ENCODE peak calls at places on chromosomes 7 and 10, in five cellular contexts. D is endothelial cell of umbilical vein, R is A549, H is HCT116, E is RWPE2. J is an unnamed sample.

GRCh38 chr7:41143074-41143473 is 559.8 kb downstream of the INHBA start:
- DNase-seq in E (no peak), R (no peak), H (no peak), D (no peak), J (no peak)

GRCh38 chr10:114024876-114025609 is 18.6 kb upstream of the ADRB1 start:
- DNase-seq in H (no peak), R (no peak), E (no peak), D (no peak), J (no peak)

GRCh38 chr7:27283558-27283957 is 41.0 kb downstream of the EVX1 start:
- DNase-seq in E (no peak), D (no peak), R (no peak), H (no peak), J (no peak)

GRCh38 chr10:131231323-131231964 is 80.1 kb downstream of the TCERG1L start:
- DNase-seq in R (no peak), D (no peak), E (no peak), H (no peak), J (no peak)

GRCh38 chr10:75974080-75974479 is 542.7 kb downstream of the LRMDA start:
- DNase-seq in E (no peak), D (no peak), R (no peak), H (no peak), J (no peak)

GRCh38 chr7:98329100-98329871 is 47.8 kb downstream of the BRI3 start:
- DNase-seq in H (no peak), D (no peak), R (no peak), E (no peak), J (no peak)

GRCh38 chr10:123331438-123331837 is 177.2 kb downstream of the BUB3 start:
- DNase-seq in E (no peak), R (no peak), H (no peak), D (no peak), J (no peak)

GRCh38 chr7:42285383-42285824 is 48.4 kb upstream of the GLI3 start:
- DNase-seq in D (no peak), E (no peak), H (no peak), R (no peak), J (no peak)

GRCh38 chr7:139960158-139960557 is 102.6 kb downstream of the PARP12 start:
- DNase-seq in R (no peak), H (no peak), D (no peak), E (no peak), J (no peak)

GRCh38 chr7:18087687-18088078 is 60.0 kb upstream of the PRPS1L1 start:
- DNase-seq in H (no peak), R (no peak), E (no peak), D (no peak), J (no peak)

GRCh38 chr7:70306173-70306572 is 707.9 kb downstream of the AUTS2 start:
- DNase-seq in R (no peak), H (no peak), E (no peak), D (no peak), J (no peak)

GRCh38 chr10:24762966-24763623 is 39.4 kb upstream of the ARHGAP21 start:
- DNase-seq in E (no peak), H (no peak), D (peak; percentile 44), R (peak; percentile 23), J (no peak)

GRCh38 chr7:94050046-94050445 is 45.9 kb upstream of the BET1 start:
- DNase-seq in R (no peak), D (no peak), H (no peak), E (no peak), J (peak; percentile 78)

GRCh38 chr7:2045559-2046405 is 187.0 kb downstream of the MAD1L1 start:
- DNase-seq in D (no peak), E (peak; percentile 57), R (no peak), H (no peak), J (no peak)

GRCh38 chr7:11331128-11332102 is 357.7 kb downstream of the PHF14 start:
- DNase-seq in D (no peak), E (no peak), H (no peak), R (no peak), J (no peak)

GRCh38 chr7:94252971-94253370 is 141.7 kb upstream of the COL1A2 start:
- DNase-seq in D (no peak), H (no peak), E (no peak), R (no peak), J (no peak)

GRCh38 chr7:158111906-158112570 is 475.6 kb downstream of the PTPRN2 start:
- DNase-seq in H (no peak), E (no peak), D (no peak), R (no peak), J (no peak)

GRCh38 chr7:112790651-112790973 is 419 bp upstream of the TMEM168 start:
- DNase-seq in R (no peak), D (no peak), E (no peak), H (no peak), J (no peak)

GRCh38 chr10:122637371-122637770 is 62.3 kb downstream of the C10orf120 start:
- DNase-seq in D (no peak), E (no peak), R (no peak), H (no peak), J (no peak)

GRCh38 chr7:20797174-20798080 is 10.7 kb upstream of the SP8 start:
- DNase-seq in H (no peak), D (no peak), E (no peak), R (peak; percentile 39), J (no peak)

GRCh38 chr7:39838326-39838725 is 111.7 kb upstream of the CDK13 start:
- DNase-seq in E (no peak), H (peak; percentile 6), R (no peak), D (peak; percentile 35), J (no peak)

GRCh38 chr10:63713191-63714144 is 192.3 kb downstream of the REEP3 start:
- DNase-seq in H (no peak), E (no peak), R (no peak), D (peak; percentile 88), J (peak; percentile 61)

GRCh38 chr7:99368750-99369389 is 5.7 kb upstream of the ARPC1B start:
- DNase-seq in R (no peak), H (no peak), E (no peak), D (no peak), J (no peak)

GRCh38 chr10:77286851-77287250 is 350.8 kb downstream of the KCNMA1 start:
- DNase-seq in H (no peak), D (no peak), R (no peak), E (no peak), J (no peak)

GRCh38 chr7:2122651-2123050 is 110.1 kb downstream of the MAD1L1 start:
- DNase-seq in E (no peak), H (no peak), D (no peak), R (no peak), J (no peak)

GRCh38 chr10:7606977-7607404 is 59.8 kb downstream of the ITIH5 start:
- DNase-seq in H (no peak), E (no peak), R (no peak), D (no peak), J (no peak)

GRCh38 chr10:21173433-21173963 is 276.4 kb upstream of the NEBL start:
- DNase-seq in D (no peak), H (no peak), R (no peak), E (no peak), J (no peak)

GRCh38 chr10:21174670-21175495 is 277.8 kb upstream of the NEBL start:
- DNase-seq in H (peak; percentile 48), E (no peak), R (no peak), D (no peak), J (no peak)

GRCh38 chr10:21175797-21176196 is 278.7 kb upstream of the NEBL start:
- DNase-seq in H (no peak), D (no peak), E (no peak), R (no peak), J (no peak)

GRCh38 chr10:21172774-21173432 is 275.8 kb upstream of the NEBL start:
- DNase-seq in H (no peak), R (peak; percentile 38), E (no peak), D (no peak), J (peak; percentile 50)

DNA sequence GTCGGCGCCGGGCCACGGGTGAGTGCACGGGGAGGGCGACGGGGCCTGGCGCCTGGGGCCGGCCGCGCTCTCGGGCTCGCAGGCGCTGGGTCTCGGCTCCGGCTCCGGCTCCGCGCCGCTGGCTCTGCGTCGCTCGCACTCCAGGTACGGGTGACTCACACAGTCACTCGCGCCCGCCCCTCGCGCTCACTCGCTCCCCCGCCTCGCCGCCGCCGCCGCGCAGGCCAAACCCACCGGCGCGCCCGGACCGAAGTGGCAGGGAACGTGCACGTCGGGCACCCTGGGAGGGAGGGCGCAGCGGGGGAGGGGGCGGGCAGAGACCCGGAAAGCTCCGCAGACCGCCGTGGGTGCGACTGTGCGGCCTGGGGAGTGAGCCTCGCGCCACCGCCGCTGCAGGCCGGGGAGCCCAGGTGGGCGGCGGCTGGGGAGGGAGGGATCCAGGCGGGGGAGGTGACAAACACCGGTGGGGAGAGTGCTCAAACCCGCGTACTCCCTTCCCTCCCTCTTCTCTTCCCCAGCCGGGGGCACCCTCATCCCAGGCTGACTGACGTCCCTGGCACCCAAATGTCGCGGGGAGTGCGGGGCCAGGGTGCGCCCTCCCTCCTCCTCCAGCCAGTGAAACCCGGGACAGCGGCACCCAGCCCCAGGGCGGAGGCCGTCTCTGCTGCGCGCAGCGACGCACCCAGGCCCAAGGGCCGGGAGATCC is 277.0 kb upstream of the NEBL start:
- DNase-seq in D (no peak), H (peak; percentile 63), R (peak; percentile 66), E (peak; percentile 79), J (peak; percentile 81)
- H3K27ac ChIP-seq in D (no peak overlapping the region), H (peak overlapping the region; percentile 90), R (peak overlapping the region; percentile 94), E (peak overlapping the region; percentile 43), J (peak overlapping the region; percentile 32)

DNA sequence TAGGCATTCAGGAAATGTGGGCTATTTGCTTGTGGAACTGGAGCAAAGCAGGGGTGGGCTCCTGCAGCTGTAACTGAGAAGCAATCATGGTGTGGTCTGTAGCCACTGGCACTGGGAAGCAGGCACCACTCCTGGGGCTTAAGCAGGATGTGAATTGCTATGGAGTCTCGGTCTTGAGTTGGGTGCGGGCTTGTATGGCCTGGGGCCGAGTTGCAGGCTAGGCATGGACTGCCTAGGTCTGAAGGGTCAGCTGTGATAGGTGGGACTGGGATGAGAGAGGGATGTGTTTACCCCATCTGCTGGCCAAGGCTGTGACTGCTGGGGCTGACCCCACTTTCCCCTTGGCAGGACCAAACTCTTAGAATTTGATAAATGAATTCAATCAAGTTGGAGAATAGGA is 43.0 kb downstream of the ADCY1 start:
- DNase-seq in E (no peak), H (no peak), D (no peak), R (no peak), J (no peak)
- TF ChIP-seq CTCF in E (no peak), H (no peak), D (no peak), R (no peak), J (no peak)

DNA sequence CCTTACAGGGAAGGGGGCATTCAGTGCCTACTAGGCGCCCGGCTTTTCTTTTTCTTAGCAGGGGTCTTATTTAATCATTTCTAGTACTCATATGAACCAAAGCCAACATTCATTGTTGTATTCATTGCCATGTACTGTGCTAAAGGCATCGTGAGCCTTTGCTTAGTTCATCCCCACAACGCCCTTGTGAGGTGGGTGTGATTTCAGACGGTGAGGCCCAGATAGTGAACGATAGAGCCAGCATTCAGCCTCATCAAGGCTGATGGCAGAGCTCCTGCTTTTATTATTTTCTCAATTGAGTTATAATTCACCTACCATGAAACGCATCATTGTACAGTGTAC is 50.0 kb downstream of the HK1 start:
- DNase-seq in H (no peak), D (no peak), R (no peak), E (no peak), J (no peak)
- H3K27ac ChIP-seq in H (no peak overlapping the region), D (no peak overlapping the region), R (no peak overlapping the region), E (peak overlapping the region; percentile 84), J (peak overlapping the region; percentile 33)

DNA sequence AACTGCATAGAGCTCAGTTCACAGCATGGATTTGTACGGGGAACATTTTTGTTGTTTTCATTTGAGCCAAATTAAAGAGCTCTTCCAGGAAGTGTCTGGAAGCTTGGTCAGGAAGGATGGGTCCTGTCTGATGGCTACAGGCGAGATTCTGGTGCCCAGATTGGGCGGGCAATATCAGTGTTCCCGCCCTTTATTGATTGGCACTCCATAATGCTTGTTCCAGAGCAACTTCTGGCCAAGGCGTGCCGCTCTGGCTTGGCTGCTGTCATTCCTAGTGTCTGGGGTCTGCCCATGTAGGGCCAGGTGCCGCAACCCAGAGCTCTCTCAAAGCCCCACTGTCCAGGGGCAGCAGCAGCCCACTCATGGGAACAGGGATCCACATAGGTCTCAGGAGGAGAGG is 45.9 kb downstream of the RAMP3 start:
- DNase-seq in E (no peak), R (no peak), H (no peak), D (no peak), J (no peak)
- TF ChIP-seq CTCF in E (no peak), R (no peak), H (no peak), D (no peak), J (no peak)